ENCODE peak calls at places on chromosomes 4 and X, in eight cellular contexts. T is NCI-H774, X is retina, N is T follicular helper cell, V is ELR, I is ovary, E is fibroblast of the conjunctiva, U is frontal cortex. P is an unnamed sample.

GRCh38 chrX:47683171-47684145 is 24.5 kb upstream of the UXT start:
- DNase-seq in E (no peak), N (no peak), X (no peak), I (no peak), T (no peak), V (no peak), U (no peak), P (no peak)

GRCh38 chrX:131607796-131608369 is 64.0 kb downstream of the OR13H1 start:
- DNase-seq in V (no peak), I (no peak), N (no peak), T (no peak), E (no peak), U (no peak), X (no peak), P (no peak)

GRCh38 chr4:15438939-15439524 is 11.2 kb downstream of the C1QTNF7 start:
- DNase-seq in I (no peak), V (peak), T (no peak), X (no peak), U (no peak), E (no peak), N (no peak), P (no peak)

GRCh38 chr4:24922416-24922815 is 9.6 kb upstream of the CCDC149 start:
- DNase-seq in I (no peak), X (no peak), U (no peak), E (no peak), T (no peak), V (no peak), N (no peak), P (no peak)

GRCh38 chr4:136643416-136643815 is 888.9 kb downstream of the PCDH18 start:
- DNase-seq in U (no peak), I (no peak), V (peak), N (no peak), E (no peak), X (no peak), T (no peak), P (peak)

GRCh38 chrX:2325076-2325784 is 175.5 kb downstream of the DHRSX start:
- DNase-seq in E (peak), N (peak), T (no peak), V (no peak), I (peak), X (peak), U (no peak), P (no peak)

GRCh38 chr4:153142700-153143438 is 61.4 kb upstream of the TRIM2 start:
- DNase-seq in E (peak), X (peak), N (peak), I (peak), T (peak), U (peak), V (peak), P (peak)

GRCh38 chrX:52979568-52979967 is 21.2 kb upstream of the FAM156A start:
- DNase-seq in V (no peak), N (no peak), U (no peak), T (no peak), E (no peak), X (no peak), I (no peak), P (no peak)

P was measured in NCI-H2171 treated with DMSO at 0.1 percent for 48 hours.